ENCODE peak calls at places on chromosomes 16 and 17, in nine cellular contexts. D is heart right ventricle; R is IMR-90; F is H9; V is colonic mucosa; N is GM23248; Z is hepatocyte; X is RWPE2; Y is CD4-positive, alpha-beta memory T cell. C is an unnamed sample.

GRCh38 chr17:47967607-47968252 is 3.2 kb upstream of the CDK5RAP3 start:
- DNase-seq in R (peak; percentile 89), V (no peak), F (no peak), X (peak; percentile 80), D (no peak), Y (no peak), Z (peak; percentile 54), N (peak; percentile 92), C (peak; percentile 48)

GRCh38 chr17:7219812-7220592 is at the start of the genes ACADVL and DLG4:
- DNase-seq in Y (peak; percentile 62), F (peak; percentile 90), R (peak; percentile 86), D (peak; percentile 91), V (peak; percentile 92), Z (peak; percentile 95), N (peak; percentile 98), X (peak; percentile 92), C (peak; percentile 96)

GRCh38 chr17:45895304-45895968 is 1.1 kb downstream of the MAPT start:
- DNase-seq in Z (peak; percentile 28), N (peak; percentile 27), D (no peak), X (no peak), V (no peak), F (peak; percentile 59), R (no peak), Y (peak; percentile 39), C (peak; percentile 76)

GRCh38 chr17:27497696-27498095 is 41.4 kb downstream of the KSR1 start:
- DNase-seq in V (no peak), Y (no peak), N (no peak), Z (no peak), R (no peak), X (no peak), F (no peak), D (no peak), C (no peak)

GRCh38 chr17:33858682-33859081 is 396.4 kb upstream of the CCL2 start:
- DNase-seq in Y (no peak), X (no peak), V (no peak), N (no peak), D (no peak), F (no peak), R (no peak), Z (no peak), C (no peak)

GRCh38 chr17:43695968-43696865 is 34.5 kb upstream of the MEOX1 start:
- DNase-seq in V (no peak), F (peak; percentile 26), Y (no peak), X (no peak), R (peak; percentile 20), N (peak; percentile 77), D (peak; percentile 54), Z (no peak), C (no peak)

GRCh38 chr17:80637286-80637703 is 92.7 kb downstream of the RPTOR start:
- DNase-seq in Y (no peak), F (no peak), V (no peak), D (no peak), X (no peak), R (no peak), Z (peak; percentile 26), N (no peak), C (peak; percentile 56)

GRCh38 chr16:12729448-12729847 is 74.2 kb downstream of the CPPED1 start:
- DNase-seq in R (peak; percentile 30), N (peak; percentile 86), Y (no peak), V (no peak), Z (no peak), X (no peak), F (no peak), D (no peak), C (no peak)

GRCh38 chr16:51657844-51658243 is 506.8 kb upstream of the SALL1 start:
- DNase-seq in R (no peak), F (no peak), Y (no peak), D (no peak), Z (no peak), V (no peak), X (no peak), N (no peak), C (no peak)

GRCh38 chr17:7885357-7886226 is 3.0 kb upstream of the CHD3 start:
- DNase-seq in Y (peak; percentile 61), F (peak; percentile 58), V (peak; percentile 67), N (peak; percentile 66), D (peak; percentile 47), X (no peak), Z (peak; percentile 69), R (peak; percentile 14), C (peak; percentile 81)

GRCh38 chr16:85220125-85220839 is 108.0 kb upstream of the CIBAR2 start:
- DNase-seq in Y (no peak), F (no peak), N (peak; percentile 80), V (peak; percentile 75), D (peak; percentile 85), X (no peak), R (peak; percentile 85), Z (peak; percentile 73), C (no peak)

GRCh38 chr17:60147553-60148241 is 2.1 kb upstream of the CA4 start:
- DNase-seq in Z (no peak), F (no peak), N (no peak), Y (no peak), V (peak; percentile 71), D (no peak), X (no peak), R (no peak), C (no peak)

GRCh38 chr17:60151355-60151754 is 1.6 kb downstream of the CA4 start:
- DNase-seq in Z (no peak), N (no peak), Y (peak; percentile 20), V (no peak), R (no peak), D (no peak), X (no peak), F (no peak), C (peak; percentile 59)

GRCh38 chr17:60146206-60146605 is 3.6 kb upstream of the CA4 start:
- DNase-seq in Y (no peak), X (no peak), F (no peak), V (no peak), R (no peak), D (no peak), Z (no peak), N (no peak), C (no peak)

GRCh38 chr17:60148300-60148838 is 1.4 kb upstream of the CA4 start:
- DNase-seq in X (no peak), N (no peak), R (no peak), D (no peak), V (no peak), F (no peak), Y (no peak), Z (no peak), C (no peak)

GRCh38 chr17:60149691-60150582 is at the start of gene CA4:
- DNase-seq in Y (no peak), X (no peak), Z (no peak), V (no peak), N (no peak), R (no peak), F (peak; percentile 75), D (peak; percentile 41), C (peak; percentile 81)
- H3K27me3 ChIP-seq in Y (peaks cover 32% of the 10 kb centered on the region), X (peaks cover 65% of the 10 kb centered on the region), Z (peaks cover 74% of the 10 kb centered on the region), V (peaks cover 30% of the 10 kb centered on the region), N (peaks cover 38% of the 10 kb centered on the region), R (peaks cover 86% of the 10 kb centered on the region), F (peaks cover 14% of the 10 kb centered on the region), D (peaks cover 89% of the 10 kb centered on the region), C (peaks cover 68% of the 10 kb centered on the region)

GRCh38 chr17:30113213-30113612 is 3.4 kb upstream of the NSRP1 start:
- DNase-seq in V (peak; percentile 85), D (no peak), Z (no peak), R (no peak), F (no peak), X (no peak), N (no peak), Y (no peak), C (no peak)

GRCh38 chr17:30117548-30118155 is 1.0 kb downstream of the NSRP1 start:
- DNase-seq in Y (no peak), F (no peak), X (no peak), V (no peak), N (peak; percentile 47), Z (no peak), R (peak; percentile 17), D (no peak), C (no peak)

GRCh38 chr17:30116661-30117547 is at the start of gene NSRP1:
- DNase-seq in V (peak; percentile 97), Z (peak; percentile 96), F (peak; percentile 98), N (peak; percentile 99), R (peak; percentile 96), Y (peak; percentile 90), D (peak; percentile 96), X (peak; percentile 92), C (peak; percentile 99)

GRCh38 chr17:30112794-30113193 is 3.8 kb upstream of the NSRP1 start:
- DNase-seq in D (no peak), Y (no peak), N (no peak), F (no peak), R (no peak), Z (no peak), X (no peak), V (no peak), C (no peak)

DNA sequence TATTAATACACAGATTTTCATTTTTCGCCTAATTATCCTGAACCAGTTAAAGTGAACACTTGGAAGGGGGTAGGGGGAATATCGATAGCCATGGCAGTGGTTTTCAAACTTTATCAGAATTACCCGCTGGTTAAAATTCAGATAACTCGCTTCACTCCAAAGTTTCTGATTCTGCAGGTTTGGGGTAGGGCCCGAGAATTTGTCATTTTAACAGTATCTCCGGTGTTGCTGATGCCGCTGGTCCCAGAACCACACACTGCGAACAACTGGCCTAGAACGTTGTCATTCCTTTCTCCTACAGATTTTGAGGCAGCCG is 313 bp upstream of the NSRP1 start:
- DNase-seq in Z (no peak), X (no peak), D (no peak), F (no peak), Y (no peak), V (no peak), N (no peak), R (no peak), C (no peak)
- H3K4me1 ChIP-seq in Z (peaks cover 7% of the 10 kb centered on the region), X (peaks cover 24% of the 10 kb centered on the region), D (peaks cover 29% of the 10 kb centered on the region), F (no peaks in the 10 kb centered on the region), Y (peaks cover 35% of the 10 kb centered on the region), V (no peaks in the 10 kb centered on the region), N (peaks cover 22% of the 10 kb centered on the region), R (no peaks in the 10 kb centered on the region), C (no peaks in the 10 kb centered on the region)

DNA sequence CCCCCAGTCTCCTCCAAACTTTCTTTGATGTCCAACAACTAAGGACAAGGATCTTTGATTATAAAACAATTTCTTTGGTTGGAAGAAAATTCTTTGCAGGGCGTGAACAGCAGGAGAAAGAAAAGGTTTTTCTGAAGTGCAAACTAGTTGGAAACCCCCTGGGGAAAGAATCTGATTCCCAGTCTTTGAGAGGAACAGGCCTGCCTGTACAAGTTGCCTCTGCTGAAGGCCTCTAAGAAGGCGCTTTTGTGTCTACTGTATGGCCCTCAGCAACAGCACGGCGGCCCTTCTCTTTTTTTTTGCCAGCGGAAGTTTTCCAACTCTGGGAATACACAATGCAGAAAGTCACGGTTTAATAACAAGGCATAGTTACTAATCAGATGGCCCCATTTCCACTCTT is 14.0 kb downstream of the RNF43 start:
- DNase-seq in N (no peak), V (no peak), X (no peak), D (no peak), Z (no peak), F (peak; percentile 65), R (no peak), Y (no peak), C (peak; percentile 75)
- H3K27me3 ChIP-seq in N (peaks cover 8% of the 10 kb centered on the region), V (no peaks in the 10 kb centered on the region), X (no peaks in the 10 kb centered on the region), D (peaks cover 3% of the 10 kb centered on the region), Z (no peaks in the 10 kb centered on the region), F (peaks cover 39% of the 10 kb centered on the region), R (peaks cover 1% of the 10 kb centered on the region), Y (no peaks in the 10 kb centered on the region), C (no peaks in the 10 kb centered on the region)

DNA sequence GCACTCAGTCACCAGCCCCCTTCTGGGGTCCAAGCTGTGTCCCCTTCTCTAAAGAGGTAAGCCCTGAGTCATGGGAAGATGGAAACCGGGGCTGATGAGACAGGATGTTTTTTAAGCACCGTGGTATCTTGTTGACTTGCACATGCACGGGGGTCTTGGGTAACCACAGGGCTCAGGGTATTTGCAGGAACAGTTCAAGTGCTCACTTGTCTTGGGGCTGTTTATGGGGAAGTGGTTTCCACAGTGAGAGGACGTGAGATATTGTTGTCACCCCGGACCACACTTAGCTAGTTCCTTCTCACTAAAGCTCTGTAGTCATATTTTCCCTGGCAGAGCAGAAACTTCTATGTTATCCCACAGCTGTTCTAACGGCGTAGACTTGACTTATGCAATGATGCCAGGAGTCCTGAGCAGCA is 7.7 kb downstream of the CCL3L1 start:
- DNase-seq in Y (peak; percentile 53), D (no peak), F (no peak), X (no peak), V (no peak), Z (no peak), N (no peak), R (no peak), C (peak; percentile 44)
- H3K4me1 ChIP-seq in Y (no peaks in the 10 kb centered on the region), D (no peaks in the 10 kb centered on the region), F (peaks cover 3% of the 10 kb centered on the region), X (peaks cover 4% of the 10 kb centered on the region), V (peaks cover 6% of the 10 kb centered on the region), Z (peaks cover 5% of the 10 kb centered on the region), N (peaks cover 16% of the 10 kb centered on the region), R (no peaks in the 10 kb centered on the region), C (no peaks in the 10 kb centered on the region)

C was measured in endodermal cell.